ENCODE peak calls at places on chromosomes 12 and 14, in nine cellular contexts. One of them, this sample, is unnamed.

GRCh38 chr14:59337151-59337611 is 128.0 kb downstream of the GPR135 start:
- DNase-seq in activated CD4-positive, alpha-beta memory T cell treated with anti-CD3 and anti-CD28 coated beads for 36 hours: no peak
- DNase-seq in HEK293T: no peak
- DNase-seq in mucosa of gallbladder: peak; percentile 33
- DNase-seq in iPS-NIHi11: no peak
- DNase-seq in NCI-H2081: no peak
- DNase-seq in ascending aorta: peak; percentile 14
- DNase-seq in astrocyte of the spinal cord: peak; percentile 46
- DNase-seq in epithelial cell of prostate: no peak
- DNase-seq in this sample: no peak

GRCh38 chr12:47828967-47829482 is 9.3 kb upstream of the HDAC7 start:
- DNase-seq in activated CD4-positive, alpha-beta memory T cell treated with anti-CD3 and anti-CD28 coated beads for 36 hours: peak; percentile 55
- DNase-seq in HEK293T: no peak
- DNase-seq in mucosa of gallbladder: peak; percentile 78
- DNase-seq in iPS-NIHi11: peak; percentile 82
- DNase-seq in NCI-H2081: no peak
- DNase-seq in ascending aorta: no peak
- DNase-seq in astrocyte of the spinal cord: peak; percentile 54
- DNase-seq in epithelial cell of prostate: no peak
- DNase-seq in this sample: no peak

GRCh38 chr14:93006484-93007128 is 83.7 kb downstream of the CHGA start:
- DNase-seq in activated CD4-positive, alpha-beta memory T cell treated with anti-CD3 and anti-CD28 coated beads for 36 hours: no peak
- DNase-seq in HEK293T: no peak
- DNase-seq in mucosa of gallbladder: no peak
- DNase-seq in iPS-NIHi11: no peak
- DNase-seq in NCI-H2081: peak; percentile 90
- DNase-seq in ascending aorta: no peak
- DNase-seq in astrocyte of the spinal cord: peak; percentile 57
- DNase-seq in epithelial cell of prostate: no peak
- DNase-seq in this sample: no peak

GRCh38 chr12:126157575-126157966 is 1092.3 kb downstream of the AACS start:
- DNase-seq in activated CD4-positive, alpha-beta memory T cell treated with anti-CD3 and anti-CD28 coated beads for 36 hours: no peak
- DNase-seq in HEK293T: no peak
- DNase-seq in mucosa of gallbladder: no peak
- DNase-seq in iPS-NIHi11: no peak
- DNase-seq in NCI-H2081: no peak
- DNase-seq in ascending aorta: no peak
- DNase-seq in astrocyte of the spinal cord: no peak
- DNase-seq in epithelial cell of prostate: no peak
- DNase-seq in this sample: no peak

GRCh38 chr14:63564318-63564717 is 21.1 kb upstream of the PPP2R5E start:
- DNase-seq in activated CD4-positive, alpha-beta memory T cell treated with anti-CD3 and anti-CD28 coated beads for 36 hours: no peak
- DNase-seq in HEK293T: no peak
- DNase-seq in mucosa of gallbladder: no peak
- DNase-seq in iPS-NIHi11: no peak
- DNase-seq in NCI-H2081: no peak
- DNase-seq in ascending aorta: no peak
- DNase-seq in astrocyte of the spinal cord: no peak
- DNase-seq in epithelial cell of prostate: no peak
- DNase-seq in this sample: no peak

GRCh38 chr14:88249266-88249665 is 73.8 kb downstream of the KCNK10 start:
- DNase-seq in activated CD4-positive, alpha-beta memory T cell treated with anti-CD3 and anti-CD28 coated beads for 36 hours: no peak
- DNase-seq in HEK293T: no peak
- DNase-seq in mucosa of gallbladder: no peak
- DNase-seq in iPS-NIHi11: no peak
- DNase-seq in NCI-H2081: no peak
- DNase-seq in ascending aorta: no peak
- DNase-seq in astrocyte of the spinal cord: no peak
- DNase-seq in epithelial cell of prostate: no peak
- DNase-seq in this sample: no peak

GRCh38 chr12:129610601-129611120 is 293.2 kb downstream of the TMEM132D start:
- DNase-seq in activated CD4-positive, alpha-beta memory T cell treated with anti-CD3 and anti-CD28 coated beads for 36 hours: no peak
- DNase-seq in HEK293T: no peak
- DNase-seq in mucosa of gallbladder: no peak
- DNase-seq in iPS-NIHi11: no peak
- DNase-seq in NCI-H2081: peak; percentile 82
- DNase-seq in ascending aorta: no peak
- DNase-seq in astrocyte of the spinal cord: no peak
- DNase-seq in epithelial cell of prostate: no peak
- DNase-seq in this sample: no peak

GRCh38 chr12:110819150-110819549 is 27.6 kb upstream of the CCDC63 start:
- DNase-seq in activated CD4-positive, alpha-beta memory T cell treated with anti-CD3 and anti-CD28 coated beads for 36 hours: no peak
- DNase-seq in HEK293T: no peak
- DNase-seq in mucosa of gallbladder: no peak
- DNase-seq in iPS-NIHi11: no peak
- DNase-seq in NCI-H2081: no peak
- DNase-seq in ascending aorta: no peak
- DNase-seq in astrocyte of the spinal cord: no peak
- DNase-seq in epithelial cell of prostate: no peak
- DNase-seq in this sample: no peak

GRCh38 chr12:103455020-103455763 is 40.6 kb downstream of the C12orf42 start:
- DNase-seq in activated CD4-positive, alpha-beta memory T cell treated with anti-CD3 and anti-CD28 coated beads for 36 hours: no peak
- DNase-seq in HEK293T: no peak
- DNase-seq in mucosa of gallbladder: no peak
- DNase-seq in iPS-NIHi11: no peak
- DNase-seq in NCI-H2081: no peak
- DNase-seq in ascending aorta: no peak
- DNase-seq in astrocyte of the spinal cord: no peak
- DNase-seq in epithelial cell of prostate: no peak
- DNase-seq in this sample: peak; percentile 50

GRCh38 chr12:4984971-4985370 is 58.7 kb upstream of the KCNA5 start:
- DNase-seq in activated CD4-positive, alpha-beta memory T cell treated with anti-CD3 and anti-CD28 coated beads for 36 hours: no peak
- DNase-seq in HEK293T: no peak
- DNase-seq in mucosa of gallbladder: no peak
- DNase-seq in iPS-NIHi11: no peak
- DNase-seq in NCI-H2081: peak; percentile 75
- DNase-seq in ascending aorta: no peak
- DNase-seq in astrocyte of the spinal cord: no peak
- DNase-seq in epithelial cell of prostate: no peak
- DNase-seq in this sample: no peak

GRCh38 chr12:96258451-96258933 is 64.3 kb downstream of the ELK3 start:
- DNase-seq in activated CD4-positive, alpha-beta memory T cell treated with anti-CD3 and anti-CD28 coated beads for 36 hours: peak; percentile 31
- DNase-seq in HEK293T: no peak
- DNase-seq in mucosa of gallbladder: no peak
- DNase-seq in iPS-NIHi11: peak; percentile 46
- DNase-seq in NCI-H2081: no peak
- DNase-seq in ascending aorta: no peak
- DNase-seq in astrocyte of the spinal cord: peak; percentile 91
- DNase-seq in epithelial cell of prostate: no peak
- DNase-seq in this sample: peak; percentile 63

GRCh38 chr14:78933948-78934524 is 763.9 kb downstream of the NRXN3 start:
- DNase-seq in activated CD4-positive, alpha-beta memory T cell treated with anti-CD3 and anti-CD28 coated beads for 36 hours: no peak
- DNase-seq in HEK293T: peak; percentile 29
- DNase-seq in mucosa of gallbladder: no peak
- DNase-seq in iPS-NIHi11: peak; percentile 61
- DNase-seq in NCI-H2081: peak; percentile 15
- DNase-seq in ascending aorta: no peak
- DNase-seq in astrocyte of the spinal cord: peak; percentile 51
- DNase-seq in epithelial cell of prostate: no peak
- DNase-seq in this sample: no peak

GRCh38 chr12:124506145-124506831 is 61.1 kb downstream of the NCOR2 start:
- DNase-seq in activated CD4-positive, alpha-beta memory T cell treated with anti-CD3 and anti-CD28 coated beads for 36 hours: no peak
- DNase-seq in HEK293T: no peak
- DNase-seq in mucosa of gallbladder: peak; percentile 76
- DNase-seq in iPS-NIHi11: no peak
- DNase-seq in NCI-H2081: peak; percentile 85
- DNase-seq in ascending aorta: no peak
- DNase-seq in astrocyte of the spinal cord: peak; percentile 86
- DNase-seq in epithelial cell of prostate: no peak
- DNase-seq in this sample: no peak

GRCh38 chr14:75418779-75419768 is 8.7 kb upstream of the JDP2 start:
- DNase-seq in activated CD4-positive, alpha-beta memory T cell treated with anti-CD3 and anti-CD28 coated beads for 36 hours: peak; percentile 83
- DNase-seq in HEK293T: peak; percentile 58
- DNase-seq in mucosa of gallbladder: no peak
- DNase-seq in iPS-NIHi11: peak; percentile 86
- DNase-seq in NCI-H2081: no peak
- DNase-seq in ascending aorta: no peak
- DNase-seq in astrocyte of the spinal cord: no peak
- DNase-seq in epithelial cell of prostate: no peak
- DNase-seq in this sample: peak; percentile 94

GRCh38 chr14:96861568-96862310 is 64.6 kb downstream of the VRK1 start:
- DNase-seq in activated CD4-positive, alpha-beta memory T cell treated with anti-CD3 and anti-CD28 coated beads for 36 hours: no peak
- DNase-seq in HEK293T: no peak
- DNase-seq in mucosa of gallbladder: no peak
- DNase-seq in iPS-NIHi11: peak; percentile 70
- DNase-seq in NCI-H2081: no peak
- DNase-seq in ascending aorta: no peak
- DNase-seq in astrocyte of the spinal cord: no peak
- DNase-seq in epithelial cell of prostate: no peak
- DNase-seq in this sample: no peak

GRCh38 chr12:128747441-128747840 is 76.3 kb downstream of the SLC15A4 start:
- DNase-seq in activated CD4-positive, alpha-beta memory T cell treated with anti-CD3 and anti-CD28 coated beads for 36 hours: no peak
- DNase-seq in HEK293T: no peak
- DNase-seq in mucosa of gallbladder: no peak
- DNase-seq in iPS-NIHi11: no peak
- DNase-seq in NCI-H2081: no peak
- DNase-seq in ascending aorta: no peak
- DNase-seq in astrocyte of the spinal cord: no peak
- DNase-seq in epithelial cell of prostate: no peak
- DNase-seq in this sample: no peak

GRCh38 chr14:74705607-74706006 is 7.3 kb downstream of the AREL1 start:
- DNase-seq in activated CD4-positive, alpha-beta memory T cell treated with anti-CD3 and anti-CD28 coated beads for 36 hours: no peak
- DNase-seq in HEK293T: no peak
- DNase-seq in mucosa of gallbladder: no peak
- DNase-seq in iPS-NIHi11: no peak
- DNase-seq in NCI-H2081: no peak
- DNase-seq in ascending aorta: no peak
- DNase-seq in astrocyte of the spinal cord: no peak
- DNase-seq in epithelial cell of prostate: no peak
- DNase-seq in this sample: no peak

GRCh38 chr14:76589246-76589645 is 172.0 kb upstream of the VASH1 start:
- DNase-seq in activated CD4-positive, alpha-beta memory T cell treated with anti-CD3 and anti-CD28 coated beads for 36 hours: no peak
- DNase-seq in HEK293T: no peak
- DNase-seq in mucosa of gallbladder: no peak
- DNase-seq in iPS-NIHi11: no peak
- DNase-seq in NCI-H2081: no peak
- DNase-seq in ascending aorta: no peak
- DNase-seq in astrocyte of the spinal cord: no peak
- DNase-seq in epithelial cell of prostate: peak; percentile 57
- DNase-seq in this sample: no peak

GRCh38 chr14:103158688-103159087 is 35.4 kb downstream of the TNFAIP2 start:
- DNase-seq in activated CD4-positive, alpha-beta memory T cell treated with anti-CD3 and anti-CD28 coated beads for 36 hours: no peak
- DNase-seq in HEK293T: no peak
- DNase-seq in mucosa of gallbladder: no peak
- DNase-seq in iPS-NIHi11: no peak
- DNase-seq in NCI-H2081: no peak
- DNase-seq in ascending aorta: no peak
- DNase-seq in astrocyte of the spinal cord: no peak
- DNase-seq in epithelial cell of prostate: no peak
- DNase-seq in this sample: no peak

GRCh38 chr12:110937104-110937641 is 16.8 kb upstream of the MYL2 start:
- DNase-seq in activated CD4-positive, alpha-beta memory T cell treated with anti-CD3 and anti-CD28 coated beads for 36 hours: peak; percentile 68
- DNase-seq in HEK293T: peak; percentile 80
- DNase-seq in mucosa of gallbladder: peak; percentile 39
- DNase-seq in iPS-NIHi11: peak; percentile 82
- DNase-seq in NCI-H2081: peak; percentile 39
- DNase-seq in ascending aorta: no peak
- DNase-seq in astrocyte of the spinal cord: peak; percentile 34
- DNase-seq in epithelial cell of prostate: no peak
- DNase-seq in this sample: peak; percentile 54

GRCh38 chr14:68403794-68404522 is 388.9 kb downstream of the ZFP36L1 start:
- DNase-seq in activated CD4-positive, alpha-beta memory T cell treated with anti-CD3 and anti-CD28 coated beads for 36 hours: no peak
- DNase-seq in HEK293T: no peak
- DNase-seq in mucosa of gallbladder: no peak
- DNase-seq in iPS-NIHi11: no peak
- DNase-seq in NCI-H2081: no peak
- DNase-seq in ascending aorta: no peak
- DNase-seq in astrocyte of the spinal cord: no peak
- DNase-seq in epithelial cell of prostate: no peak
- DNase-seq in this sample: no peak

GRCh38 chr12:13173537-13173936 is 23.0 kb upstream of the EMP1 start:
- DNase-seq in activated CD4-positive, alpha-beta memory T cell treated with anti-CD3 and anti-CD28 coated beads for 36 hours: peak; percentile 78
- DNase-seq in HEK293T: no peak
- DNase-seq in mucosa of gallbladder: peak; percentile 55
- DNase-seq in iPS-NIHi11: peak; percentile 41
- DNase-seq in NCI-H2081: no peak
- DNase-seq in ascending aorta: peak; percentile 41
- DNase-seq in astrocyte of the spinal cord: peak; percentile 95
- DNase-seq in epithelial cell of prostate: peak; percentile 79
- DNase-seq in this sample: peak; percentile 55

GRCh38 chr14:91249841-91250616 is 5.5 kb upstream of the GPR68 start:
- DNase-seq in activated CD4-positive, alpha-beta memory T cell treated with anti-CD3 and anti-CD28 coated beads for 36 hours: peak; percentile 67
- DNase-seq in HEK293T: no peak
- DNase-seq in mucosa of gallbladder: no peak
- DNase-seq in iPS-NIHi11: peak; percentile 67
- DNase-seq in NCI-H2081: peak; percentile 83
- DNase-seq in ascending aorta: no peak
- DNase-seq in astrocyte of the spinal cord: peak; percentile 63
- DNase-seq in epithelial cell of prostate: no peak
- DNase-seq in this sample: peak; percentile 70

GRCh38 chr14:95043314-95043713 is 114.0 kb downstream of the DICER1 start:
- DNase-seq in activated CD4-positive, alpha-beta memory T cell treated with anti-CD3 and anti-CD28 coated beads for 36 hours: no peak
- DNase-seq in HEK293T: no peak
- DNase-seq in mucosa of gallbladder: no peak
- DNase-seq in iPS-NIHi11: no peak
- DNase-seq in NCI-H2081: no peak
- DNase-seq in ascending aorta: no peak
- DNase-seq in astrocyte of the spinal cord: no peak
- DNase-seq in epithelial cell of prostate: no peak
- DNase-seq in this sample: no peak

GRCh38 chr14:104688755-104689619 is at the start of gene INF2:
- DNase-seq in activated CD4-positive, alpha-beta memory T cell treated with anti-CD3 and anti-CD28 coated beads for 36 hours: peak; percentile 61
- DNase-seq in HEK293T: peak; percentile 77
- DNase-seq in mucosa of gallbladder: no peak
- DNase-seq in iPS-NIHi11: peak; percentile 90
- DNase-seq in NCI-H2081: peak; percentile 51
- DNase-seq in ascending aorta: no peak
- DNase-seq in astrocyte of the spinal cord: peak; percentile 47
- DNase-seq in epithelial cell of prostate: no peak
- DNase-seq in this sample: peak; percentile 70

GRCh38 chr12:12157424-12157823 is 86.7 kb downstream of the BCL2L14 start:
- DNase-seq in activated CD4-positive, alpha-beta memory T cell treated with anti-CD3 and anti-CD28 coated beads for 36 hours: no peak
- DNase-seq in HEK293T: no peak
- DNase-seq in mucosa of gallbladder: no peak
- DNase-seq in iPS-NIHi11: no peak
- DNase-seq in NCI-H2081: no peak
- DNase-seq in ascending aorta: no peak
- DNase-seq in astrocyte of the spinal cord: no peak
- DNase-seq in epithelial cell of prostate: no peak
- DNase-seq in this sample: no peak

GRCh38 chr12:56129210-56129691 is 1.2 kb downstream of the ESYT1 start:
- DNase-seq in activated CD4-positive, alpha-beta memory T cell treated with anti-CD3 and anti-CD28 coated beads for 36 hours: peak; percentile 80
- DNase-seq in HEK293T: peak; percentile 57
- DNase-seq in mucosa of gallbladder: peak; percentile 47
- DNase-seq in iPS-NIHi11: peak; percentile 80
- DNase-seq in NCI-H2081: peak; percentile 64
- DNase-seq in ascending aorta: no peak
- DNase-seq in astrocyte of the spinal cord: peak; percentile 35
- DNase-seq in epithelial cell of prostate: no peak
- DNase-seq in this sample: peak; percentile 88

GRCh38 chr12:53042607-53043454 is 7.0 kb upstream of the TNS2 start:
- DNase-seq in activated CD4-positive, alpha-beta memory T cell treated with anti-CD3 and anti-CD28 coated beads for 36 hours: no peak
- DNase-seq in HEK293T: peak; percentile 4
- DNase-seq in mucosa of gallbladder: no peak
- DNase-seq in iPS-NIHi11: no peak
- DNase-seq in NCI-H2081: no peak
- DNase-seq in ascending aorta: no peak
- DNase-seq in astrocyte of the spinal cord: no peak
- DNase-seq in epithelial cell of prostate: no peak
- DNase-seq in this sample: no peak

GRCh38 chr12:109307051-109307450 is 2.0 kb downstream of the FOXN4 start:
- DNase-seq in activated CD4-positive, alpha-beta memory T cell treated with anti-CD3 and anti-CD28 coated beads for 36 hours: no peak
- DNase-seq in HEK293T: no peak
- DNase-seq in mucosa of gallbladder: no peak
- DNase-seq in iPS-NIHi11: no peak
- DNase-seq in NCI-H2081: peak; percentile 21
- DNase-seq in ascending aorta: no peak
- DNase-seq in astrocyte of the spinal cord: no peak
- DNase-seq in epithelial cell of prostate: no peak
- DNase-seq in this sample: no peak

This sample was measured in activated CD8-positive, alpha-beta T cell treated with anti-CD3 and anti-CD28 coated beads for 36 hours.